ENCODE peak calls at places on chromosomes 1 and 21, in four cellular contexts. C is fibroblast of lung, T is HCT116, O is neuronal stem cell. G is an unnamed sample.

GRCh38 chr21:15543473-15543872 is 186.3 kb upstream of the USP25 start:
- DNase-seq in C (no peak), T (no peak), O (no peak), G (no peak)

GRCh38 chr1:227934476-227935313 is 13.0 kb downstream of the WNT9A start:
- DNase-seq in C (peak), T (peak), O (no peak), G (peak)

GRCh38 chr1:165874643-165875042 is 47.2 kb downstream of the UCK2 start:
- DNase-seq in C (no peak), T (no peak), O (no peak), G (no peak)

GRCh38 chr1:147292012-147292411 is 49.5 kb downstream of the CHD1L start:
- DNase-seq in C (peak), T (no peak), O (no peak), G (peak)

GRCh38 chr1:227944931-227945890 is 2.5 kb downstream of the WNT9A start:
- DNase-seq in C (no peak), T (no peak), O (no peak), G (no peak)

GRCh38 chr1:168743001-168743400 is 14.0 kb upstream of the DPT start:
- DNase-seq in C (no peak), T (no peak), O (no peak), G (no peak)

GRCh38 chr1:17167783-17168479 is 37.0 kb upstream of the PADI1 start:
- DNase-seq in C (peak), T (no peak), O (no peak), G (peak)

GRCh38 chr1:59673575-59674467 is 140.9 kb upstream of the HOOK1 start:
- DNase-seq in C (no peak), T (no peak), O (no peak), G (no peak)

GRCh38 chr1:18890704-18891103 is 11.7 kb downstream of the ALDH4A1 start:
- DNase-seq in C (no peak), T (no peak), O (no peak), G (peak)

DNA sequence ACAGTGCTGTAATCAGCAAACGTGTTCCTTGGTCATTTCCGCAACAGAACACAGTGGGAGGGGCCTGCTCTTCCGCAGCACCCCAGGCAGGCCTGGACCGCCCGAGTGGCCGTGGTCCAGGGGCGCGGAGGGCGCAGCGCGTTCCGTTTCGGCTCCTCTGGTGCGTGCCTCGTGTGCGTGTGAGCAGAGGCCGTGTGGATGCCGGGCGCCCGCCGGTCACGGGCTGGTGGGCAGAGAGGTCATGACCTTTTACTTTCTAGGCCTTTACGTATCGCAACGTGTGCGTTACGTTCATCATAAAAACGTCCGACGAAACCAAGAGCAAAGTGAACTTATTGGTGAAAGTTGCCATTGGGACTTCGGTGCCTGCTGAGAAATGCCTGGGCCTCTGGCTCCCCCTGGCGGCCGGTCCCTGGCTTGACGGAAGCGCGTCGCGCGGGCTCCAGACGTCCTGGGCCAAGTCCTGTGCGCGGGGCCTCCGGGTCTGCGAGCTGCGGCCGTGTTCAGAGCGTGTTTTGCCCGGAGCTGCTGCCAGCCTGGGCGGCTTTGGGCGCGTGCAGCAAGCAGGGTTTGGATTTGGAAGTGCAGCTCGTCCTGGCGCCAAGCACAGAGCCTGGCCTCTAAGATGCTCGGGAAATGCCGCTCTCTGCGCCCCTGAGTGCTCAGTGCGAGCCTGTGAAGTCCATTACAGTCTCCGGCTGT is 34.4 kb downstream of the COL18A1 start:
- DNase-seq in C (peak), T (peak), O (peak), G (peak)
- H3K9ac ChIP-seq in C (peak), T (no peak), O (peak), G (peak)

DNA sequence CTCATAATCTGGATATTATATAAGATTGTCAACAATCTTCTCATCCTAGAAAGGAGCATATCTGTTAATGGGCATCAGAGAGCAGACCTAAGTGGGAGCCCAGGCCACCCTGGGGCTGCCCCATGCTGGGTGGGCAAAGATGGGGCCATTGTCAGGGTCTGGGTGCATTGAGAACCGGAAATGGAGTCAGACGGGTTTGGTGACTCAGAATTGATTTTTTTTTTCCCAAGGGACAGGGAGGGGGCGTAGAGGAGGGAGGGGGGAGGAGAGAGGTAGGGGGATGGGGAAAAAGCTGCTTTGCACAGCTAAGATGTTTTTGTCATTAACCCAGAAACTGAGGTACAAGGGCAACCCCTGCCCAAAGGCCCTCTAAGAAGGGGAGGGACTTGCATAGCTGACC is 1.3 kb downstream of the ATXN7L2 start:
- DNase-seq in C (no peak), T (no peak), O (no peak), G (no peak)
- H3K9ac ChIP-seq in C (no peak), T (peak), O (no peak), G (peak)

GRCh38 chr1:226699166-226699565 is 39.9 kb downstream of the ITPKB start:
- DNase-seq in C (no peak), T (no peak), O (no peak), G (no peak)
- H3K9ac ChIP-seq in C (no peak), T (no peak), O (no peak), G (no peak)

GRCh38 chr1:27318596-27318995 is 3.4 kb upstream of the TMEM222 start:
- DNase-seq in C (no peak), T (no peak), O (no peak), G (peak)
- H3K9ac ChIP-seq in C (no peak), T (no peak), O (no peak), G (no peak)

DNA sequence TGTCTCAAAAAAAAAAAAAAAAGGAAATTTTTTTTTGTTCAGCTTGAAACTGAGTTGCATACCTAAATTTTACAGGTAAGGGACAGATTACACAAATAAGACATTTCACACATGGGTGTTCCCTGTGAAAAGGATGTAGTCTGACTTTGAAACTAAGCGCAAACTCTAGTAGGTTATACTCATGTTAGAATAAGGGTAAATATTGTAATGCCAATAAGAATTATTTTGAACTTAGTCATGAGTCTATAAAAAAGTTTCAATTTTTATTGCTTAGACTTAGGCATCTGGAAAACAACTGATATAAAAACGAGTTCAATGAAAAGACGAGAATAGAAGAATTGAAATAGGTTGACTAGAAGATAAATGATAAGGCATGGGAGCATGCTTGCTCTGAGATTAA is 122.3 kb downstream of the HMCN1 start:
- DNase-seq in C (no peak), T (no peak), O (no peak), G (no peak)
- H3K9ac ChIP-seq in C (no peak), T (no peak), O (no peak), G (peak)

GRCh38 chr1:20670936-20671335 is 9.8 kb upstream of the DDOST start:
- DNase-seq in C (no peak), T (no peak), O (no peak), G (no peak)
- H3K9ac ChIP-seq in C (no peak), T (no peak), O (no peak), G (no peak)

G was measured in adipocyte.